ENCODE peak calls at places on chromosome 22, in four cellular contexts. S is HepG2, X is HCT116, E is K562. Y is an unnamed sample.

GRCh38 chr22:40051322-40051721 is 56.6 kb downstream of the FAM83F start:
- DNase-seq in S (no peak), E (peak), X (no peak), Y (no peak)

GRCh38 chr22:20239951-20240773 is 28.0 kb downstream of the RTN4R start:
- DNase-seq in E (peak), X (no peak), S (no peak), Y (no peak)

GRCh38 chr22:37567991-37568390 is 7.7 kb downstream of the CDC42EP1 start:
- DNase-seq in S (no peak), E (no peak), X (no peak), Y (no peak)

GRCh38 chr22:44396727-44397722 is 84.3 kb upstream of the SHISAL1 start:
- DNase-seq in S (no peak), E (no peak), X (no peak), Y (no peak)

GRCh38 chr22:42368379-42369249 is 63.6 kb downstream of the NFAM1 start:
- DNase-seq in E (no peak), S (no peak), X (no peak), Y (no peak)

GRCh38 chr22:44212936-44213335 is 32.2 kb downstream of the PARVG start:
- DNase-seq in S (no peak), E (peak), X (no peak), Y (no peak)

GRCh38 chr22:33975841-33976240 is 55.6 kb upstream of the LARGE1 start:
- DNase-seq in X (no peak), S (no peak), E (no peak), Y (no peak)

GRCh38 chr22:21074092-21074715 is 28.5 kb downstream of the LRRC74B start:
- DNase-seq in S (no peak), X (peak), E (no peak), Y (peak)

GRCh38 chr22:29031236-29031982 is 30.2 kb downstream of the C22orf31 start:
- DNase-seq in E (peak), X (peak), S (peak), Y (peak)

GRCh38 chr22:39453765-39454378 is 2.9 kb upstream of the MGAT3 start:
- DNase-seq in S (no peak), E (peak), X (no peak), Y (no peak)

GRCh38 chr22:37626144-37626543 is 13.3 kb upstream of the SH3BP1 start:
- DNase-seq in S (no peak), E (no peak), X (no peak), Y (no peak)

GRCh38 chr22:26479792-26480610 is 3.6 kb downstream of the HPS4 start:
- DNase-seq in S (peak), E (no peak), X (no peak), Y (no peak)

GRCh38 chr22:46826438-46826837 is 64.0 kb downstream of the TBC1D22A start:
- DNase-seq in S (no peak), X (no peak), E (no peak), Y (no peak)

GRCh38 chr22:46828323-46829139 is 66.1 kb downstream of the TBC1D22A start:
- DNase-seq in X (no peak), S (no peak), E (no peak), Y (no peak)

GRCh38 chr22:46825145-46825544 is 62.7 kb downstream of the TBC1D22A start:
- DNase-seq in S (no peak), E (no peak), X (no peak), Y (no peak)

GRCh38 chr22:46827781-46828180 is 65.3 kb downstream of the TBC1D22A start:
- DNase-seq in X (no peak), S (no peak), E (no peak), Y (no peak)

DNA sequence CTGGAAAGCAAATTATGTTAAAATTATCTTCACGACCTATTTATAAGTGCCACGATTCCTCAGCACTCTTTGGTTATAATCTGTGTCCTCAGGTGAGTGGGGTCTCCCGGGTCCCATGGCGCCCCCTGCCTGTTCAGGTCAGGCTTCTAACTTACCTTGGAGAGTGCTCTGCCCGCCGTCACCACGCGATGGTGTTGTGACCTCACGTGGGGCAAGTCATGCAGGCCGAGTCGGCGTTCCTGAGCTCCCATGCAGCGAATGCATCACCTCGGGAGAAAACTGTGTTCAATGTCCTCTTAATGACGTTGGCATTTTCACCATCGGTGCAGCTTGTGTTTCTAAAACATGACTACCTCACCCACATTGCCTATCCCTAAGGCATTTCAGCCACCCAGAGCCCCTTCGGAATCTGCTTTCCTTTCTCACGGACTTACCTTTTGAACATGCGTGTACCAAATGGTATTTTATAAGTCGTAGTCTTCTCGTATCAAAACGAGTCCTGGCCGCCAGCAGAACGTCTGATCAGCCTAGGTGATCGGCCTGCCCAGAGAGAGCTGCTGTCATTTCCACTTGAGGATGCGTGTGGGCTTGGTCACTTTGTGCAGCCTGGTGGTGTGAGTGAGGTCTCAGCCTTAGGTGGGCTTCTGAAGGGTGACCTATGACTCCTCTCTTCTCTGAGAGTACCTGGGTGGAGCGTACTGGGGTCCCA is 64.8 kb downstream of the TBC1D22A start:
- DNase-seq in S (peak), E (no peak), X (no peak), Y (no peak)
- TF ChIP-seq TCF7L2 in S (no peak), E (no peak), X (no peak), Y (no peak)

DNA sequence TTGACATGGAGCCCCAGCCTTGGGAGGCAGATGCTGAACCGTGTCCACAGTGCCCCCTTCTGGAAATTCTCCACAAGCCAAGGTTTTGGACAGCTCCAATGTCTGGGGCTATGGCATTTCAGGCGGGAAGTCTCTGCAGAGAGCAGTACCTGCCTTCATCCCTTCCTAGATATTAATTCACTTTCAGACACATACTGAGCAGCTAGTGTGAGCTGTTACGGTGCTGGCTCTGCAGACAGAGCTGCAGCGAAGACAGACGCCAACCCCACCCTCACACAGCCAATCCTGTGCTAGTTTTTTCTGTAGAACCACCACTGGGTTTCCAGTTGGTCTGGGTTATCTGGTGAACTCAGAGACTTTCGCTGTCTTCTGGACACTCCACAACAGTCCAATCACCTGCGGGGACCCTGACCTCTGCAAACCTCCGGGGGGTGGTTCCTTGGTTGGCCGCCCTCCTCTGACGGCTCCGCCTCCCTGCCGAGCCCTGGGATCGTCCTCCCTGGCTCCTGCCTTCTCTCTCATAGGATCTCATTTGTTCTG is 9.1 kb downstream of the LMF2 start:
- DNase-seq in S (peak), X (peak), E (peak), Y (peak)
- TF ChIP-seq TCF7L2 in S (no peak), X (no peak), E (no peak), Y (no peak)

GRCh38 chr22:24444729-24445466 is 17.5 kb downstream of the ADORA2A start:
- DNase-seq in X (no peak), E (no peak), S (no peak), Y (no peak)

GRCh38 chr22:24446291-24446611 is 18.9 kb downstream of the ADORA2A start:
- DNase-seq in S (no peak), E (no peak), X (no peak), Y (no peak)

GRCh38 chr22:24444251-24444650 is 16.9 kb downstream of the ADORA2A start:
- DNase-seq in S (no peak), E (no peak), X (no peak), Y (no peak)

GRCh38 chr22:24443668-24444067 is 16.3 kb downstream of the ADORA2A start:
- DNase-seq in E (no peak), X (no peak), S (no peak), Y (no peak)

GRCh38 chr22:24445481-24446290 is 18.3 kb downstream of the ADORA2A start:
- DNase-seq in X (no peak), S (peak), E (peak), Y (no peak)
- TF ChIP-seq TCF7L2 in X (no peak), S (no peak), E (no peak), Y (no peak)

DNA sequence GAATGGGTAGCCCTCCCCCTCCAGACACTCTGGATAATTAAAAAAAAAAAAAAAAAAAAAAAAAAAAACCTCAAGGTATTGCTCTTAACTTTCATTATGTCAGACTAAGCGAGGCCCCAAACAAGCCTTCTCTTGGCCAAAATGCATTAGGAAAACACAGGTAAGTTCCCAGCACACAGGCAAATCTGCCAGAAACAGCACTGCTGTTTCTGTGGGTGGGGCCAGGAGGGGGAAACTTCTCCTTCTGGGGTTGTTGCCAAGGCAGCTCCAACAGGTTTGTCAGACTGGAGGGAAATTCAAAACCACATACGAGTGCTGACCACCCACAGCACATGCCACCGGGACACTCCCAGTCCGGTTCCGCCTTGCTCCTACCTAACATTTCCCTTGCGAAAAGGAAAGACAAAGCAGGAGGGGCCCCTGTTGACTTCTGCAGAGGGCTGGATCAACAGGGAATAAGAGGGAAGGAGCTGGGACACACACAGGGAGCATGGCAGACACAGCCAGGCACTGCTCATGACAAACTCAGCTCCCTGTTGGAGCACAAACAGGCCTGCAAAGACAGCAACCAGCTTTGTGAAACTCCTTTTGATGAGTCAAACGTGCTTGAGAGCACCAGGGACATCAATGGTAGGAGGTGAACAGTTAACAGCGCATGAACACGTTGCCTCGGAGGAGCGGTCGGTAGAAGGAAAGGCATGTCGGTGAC is 55.0 kb downstream of the MYH9 start:
- DNase-seq in X (no peak), E (peak), S (no peak), Y (no peak)
- TF ChIP-seq TCF7L2 in X (no peak), E (no peak), S (no peak), Y (no peak)

DNA sequence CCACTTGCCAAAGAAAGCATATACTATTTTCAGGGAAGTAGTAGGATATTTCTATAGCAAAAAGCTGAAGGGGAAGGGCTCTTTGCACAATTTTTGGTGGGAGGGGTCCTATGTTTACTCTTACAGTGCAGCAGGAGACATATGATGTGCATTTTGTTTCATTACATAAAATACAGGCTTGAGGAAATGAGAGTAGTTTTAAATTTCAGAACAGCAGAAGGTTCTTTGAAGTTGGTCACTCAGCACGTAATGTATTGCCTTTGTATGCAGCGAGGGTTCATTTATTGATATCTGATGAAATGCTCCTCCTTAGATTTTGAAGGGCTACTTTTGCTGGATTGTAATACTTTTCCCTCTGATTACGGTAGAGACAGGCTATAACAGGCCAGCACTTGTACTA is 3.1 kb upstream of the PIK3IP1 start:
- DNase-seq in E (no peak), S (no peak), X (no peak), Y (no peak)
- TF ChIP-seq TCF7L2 in E (no peak), S (no peak), X (no peak), Y (no peak)

GRCh38 chr22:27601195-27601594 is 200.4 kb downstream of the MN1 start:
- DNase-seq in S (no peak), X (no peak), E (no peak), Y (no peak)

GRCh38 chr22:27602390-27602789 is 199.2 kb downstream of the MN1 start:
- DNase-seq in X (no peak), S (no peak), E (peak), Y (no peak)

GRCh38 chr22:27603111-27603822 is 198.3 kb downstream of the MN1 start:
- DNase-seq in S (no peak), E (no peak), X (no peak), Y (no peak)

GRCh38 chr22:27605390-27605789 is 196.2 kb downstream of the MN1 start:
- DNase-seq in S (no peak), X (no peak), E (no peak), Y (no peak)

GRCh38 chr22:27603823-27604190 is 197.7 kb downstream of the MN1 start:
- DNase-seq in S (no peak), X (no peak), E (no peak), Y (no peak)
- TF ChIP-seq TCF7L2 in S (no peak), X (no peak), E (no peak), Y (no peak)

GRCh38 chr22:18093661-18094060 is 15.9 kb downstream of the PEX26 start:
- DNase-seq in S (no peak), E (no peak), X (no peak), Y (no peak)

GRCh38 chr22:18101536-18101935 is 9.1 kb upstream of the TUBA8 start:
- DNase-seq in X (no peak), S (no peak), E (no peak), Y (no peak)

GRCh38 chr22:18095101-18095805 is 15.4 kb upstream of the TUBA8 start:
- DNase-seq in X (no peak), S (no peak), E (no peak), Y (no peak)

GRCh38 chr22:18100781-18101180 is 9.8 kb upstream of the TUBA8 start:
- DNase-seq in S (no peak), E (no peak), X (no peak), Y (no peak)

GRCh38 chr22:18096823-18097222 is 13.8 kb upstream of the TUBA8 start:
- DNase-seq in S (no peak), E (no peak), X (no peak), Y (no peak)
- TF ChIP-seq TCF7L2 in S (no peak), E (no peak), X (no peak), Y (no peak)

GRCh38 chr22:24209016-24209415 is 27.7 kb downstream of the SUSD2 start:
- DNase-seq in S (no peak), X (no peak), E (no peak), Y (no peak)
- TF ChIP-seq TCF7L2 in S (no peak), X (no peak), E (no peak), Y (no peak)

GRCh38 chr22:49583886-49584505 is 243.7 kb downstream of the BRD1 start:
- DNase-seq in E (no peak), S (no peak), X (no peak), Y (no peak)
- TF ChIP-seq TCF7L2 in E (no peak), S (no peak), X (no peak), Y (no peak)

Y was measured in Panc1.